ENCODE peak calls at places on chromosomes 3 and 15, in four cellular contexts. R is HepG2, D is K562, P is H1. O is an unnamed sample.

GRCh38 chr15:75694241-75695182 is 18.1 kb downstream of the CSPG4 start:
- DNase-seq in R (peak), D (peak), P (peak), O (no peak)

GRCh38 chr15:22831473-22831872 is 7.0 kb upstream of the NIPA2 start:
- DNase-seq in R (no peak), D (no peak), P (no peak), O (no peak)

GRCh38 chr3:151559736-151560135 is 98.9 kb upstream of the IGSF10 start:
- DNase-seq in R (no peak), D (no peak), P (no peak), O (no peak)

GRCh38 chr15:73904026-73904815 is 22.0 kb upstream of the LOXL1 start:
- DNase-seq in R (no peak), D (no peak), P (no peak), O (no peak)

GRCh38 chr3:121490161-121490560 is 55.6 kb downstream of the POLQ start:
- DNase-seq in R (no peak), D (no peak), P (no peak), O (no peak)

GRCh38 chr15:53586815-53587214 is 172.6 kb downstream of the WDR72 start:
- DNase-seq in R (peak), D (peak), P (peak), O (no peak)

GRCh38 chr3:61730577-61731231 is 169.3 kb downstream of the PTPRG start:
- DNase-seq in R (no peak), D (no peak), P (no peak), O (no peak)

GRCh38 chr15:51726302-51727073 is 11.0 kb downstream of the LYSMD2 start:
- DNase-seq in R (peak), D (peak), P (peak), O (no peak)

GRCh38 chr3:159169828-159170227 is 368.0 kb downstream of the MFSD1 start:
- DNase-seq in R (peak), D (no peak), P (no peak), O (no peak)

DNA sequence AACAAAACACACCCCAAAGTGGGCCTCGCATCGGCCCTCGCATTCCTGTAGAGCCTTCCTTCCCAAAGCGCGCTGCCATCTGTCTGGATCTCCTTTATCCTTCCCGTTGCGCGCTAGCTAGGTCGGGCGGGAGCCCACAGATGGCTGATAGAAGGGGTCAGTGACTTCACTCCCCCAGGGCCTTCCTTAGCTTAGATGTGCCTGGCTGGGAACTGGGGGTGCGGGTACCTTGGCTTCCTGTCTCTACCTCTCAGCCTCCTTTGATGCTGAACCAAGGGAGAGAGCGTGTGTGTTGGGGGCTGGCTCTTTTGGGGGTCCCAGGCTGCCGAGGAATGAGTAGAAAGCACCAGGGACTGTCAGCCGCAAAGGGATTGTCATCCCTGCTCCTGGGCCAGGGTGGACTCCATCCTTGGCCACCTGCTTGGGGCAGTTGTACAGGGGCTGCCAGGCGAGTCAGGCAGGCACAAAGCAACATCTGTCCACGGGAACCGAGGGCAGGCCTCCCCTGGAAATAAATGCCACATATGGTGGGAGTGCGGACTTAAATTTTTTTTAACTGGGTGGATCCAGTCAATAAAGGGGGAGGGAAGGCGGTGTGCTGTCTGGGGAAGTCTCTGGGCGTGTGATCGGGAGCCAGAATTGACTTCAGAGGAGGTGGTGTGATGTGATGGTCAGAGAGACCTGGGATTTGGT is 1.9 kb downstream of the SMAD3 start:
- DNase-seq in R (no peak), D (peak), P (no peak), O (no peak)
- TF ChIP-seq USF2 in R (no peak), D (no peak), P (no peak), O (no peak)

GRCh38 chr3:22886394-22886793 is 316.7 kb upstream of the UBE2E2 start:
- DNase-seq in R (no peak), D (no peak), P (no peak), O (no peak)
- TF ChIP-seq HDAC6 in R (no peak), D (no peak), P (no peak), O (no peak)

DNA sequence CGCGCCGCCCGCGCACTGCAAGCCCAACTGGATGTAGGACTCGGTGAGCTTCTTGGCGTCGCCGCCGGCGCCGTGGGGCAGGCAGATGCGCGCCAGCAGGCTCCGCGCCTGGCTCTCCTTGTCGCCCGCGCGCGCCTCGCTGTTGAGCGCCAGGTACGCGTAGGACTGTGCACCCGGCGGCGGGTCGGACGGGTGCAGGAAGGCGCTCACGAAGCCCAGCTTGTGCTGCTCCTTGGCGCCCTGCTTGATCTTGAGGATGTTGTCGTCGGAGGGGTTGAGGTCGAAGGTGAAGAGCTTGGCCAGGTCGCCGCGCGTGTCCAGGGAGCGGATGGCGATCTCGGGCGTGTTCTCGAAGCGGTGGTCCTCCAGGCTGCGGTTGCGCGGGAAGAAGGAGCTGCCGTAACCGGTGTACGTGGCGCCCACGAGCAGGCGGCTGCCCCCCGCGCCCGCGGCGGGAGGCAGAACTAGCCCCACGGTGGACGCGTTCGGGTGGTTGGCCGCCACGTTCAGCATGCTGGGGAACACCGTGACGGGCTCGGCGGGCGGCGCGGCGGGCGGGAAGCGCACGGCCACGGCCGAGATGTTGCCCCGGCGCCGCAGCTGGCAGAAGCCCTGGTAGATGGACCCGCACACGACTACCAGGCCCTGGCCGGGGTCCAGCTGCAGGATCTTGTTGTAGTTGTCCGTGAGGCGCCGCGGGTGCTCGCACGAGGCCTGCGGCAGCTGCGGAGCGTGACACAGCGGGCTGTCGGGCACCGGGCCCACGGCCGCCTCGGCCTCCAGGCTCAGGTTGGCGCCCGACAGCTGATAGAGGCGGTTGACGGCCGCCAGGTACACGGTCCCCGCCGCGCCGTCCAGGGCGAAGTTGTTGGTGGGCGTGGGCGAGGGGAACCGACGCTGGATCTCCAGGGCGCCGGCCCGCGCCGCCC is 619 bp downstream of the PLXND1 start:
- DNase-seq in R (no peak), D (peak), P (peak), O (no peak)
- TF ChIP-seq USF2 in R (no peak), D (no peak), P (no peak), O (no peak)

GRCh38 chr3:156516284-156516683 is 38.6 kb downstream of the SSR3 start:
- DNase-seq in R (no peak), D (peak), P (no peak), O (no peak)
- TF ChIP-seq HDAC6 in R (no peak), D (no peak), P (no peak), O (no peak)

GRCh38 chr3:4751057-4752051 is 227.9 kb upstream of the BHLHE40 start:
- DNase-seq in R (peak), D (no peak), P (no peak), O (no peak)
- TF ChIP-seq USF2 in R (no peak), D (no peak), P (no peak), O (no peak)